ENCODE peak calls at places on chromosomes 2 and 18, in six cellular contexts. P is stimulated activated CD4-positive, alpha-beta T cell treated with anti-CD3 and anti-CD28 coated beads, Interleukin-1b, Interleukin-23, amount 100 ng/mL, for 24 hours; Y is NCI-H2081; A is AG10803; T is activated CD8-positive, alpha-beta memory T cell treated with anti-CD3 and anti-CD28 coated beads for 48 hours; L is A549. R is an unnamed sample.

GRCh38 chr2:187774551-187775071 is 220.4 kb upstream of the TFPI start:
- DNase-seq in P (no peak), Y (no peak), A (peak), T (no peak), L (no peak), R (no peak)

GRCh38 chr2:73050011-73050617 is 21.4 kb downstream of the SFXN5 start:
- DNase-seq in P (no peak), Y (no peak), A (no peak), T (no peak), L (no peak), R (no peak)

GRCh38 chr18:79917351-79918088 is 33.9 kb downstream of the SLC66A2 start:
- DNase-seq in P (no peak), Y (no peak), A (no peak), T (no peak), L (no peak), R (no peak)

GRCh38 chr2:113178891-113179290 is 5.1 kb downstream of the PSD4 start:
- DNase-seq in P (peak), Y (no peak), A (no peak), T (no peak), L (no peak), R (no peak)

GRCh38 chr2:99066602-99067001 is 74.9 kb upstream of the C2orf15 start:
- DNase-seq in P (no peak), Y (peak), A (peak), T (no peak), L (peak), R (no peak)

GRCh38 chr2:26018184-26018716 is 15.6 kb upstream of the RAB10 start:
- DNase-seq in P (peak), Y (no peak), A (peak), T (peak), L (peak), R (no peak)

GRCh38 chr2:166344286-166345113 is 31.2 kb downstream of the SCN9A start:
- DNase-seq in P (no peak), Y (no peak), A (peak), T (no peak), L (no peak), R (no peak)

GRCh38 chr2:61451178-61451577 is 19.7 kb downstream of the USP34 start:
- DNase-seq in P (no peak), Y (no peak), A (no peak), T (no peak), L (no peak), R (no peak)

GRCh38 chr2:169091761-169092523 is 22.6 kb downstream of the DHRS9 start:
- DNase-seq in P (no peak), Y (no peak), A (peak), T (no peak), L (no peak), R (no peak)

GRCh38 chr2:106126705-106127281 is 67.3 kb downstream of the UXS1 start:
- DNase-seq in P (no peak), Y (no peak), A (no peak), T (no peak), L (no peak), R (no peak)

GRCh38 chr18:55018602-55019001 is 59.3 kb upstream of the CCDC68 start:
- DNase-seq in P (no peak), Y (no peak), A (peak), T (no peak), L (no peak), R (no peak)

GRCh38 chr18:9067823-9068222 is 34.7 kb upstream of the NDUFV2 start:
- DNase-seq in P (no peak), Y (no peak), A (no peak), T (no peak), L (no peak), R (no peak)

GRCh38 chr2:234823877-234824376 is 127.9 kb upstream of the SH3BP4 start:
- DNase-seq in P (no peak), Y (no peak), A (peak), T (no peak), L (peak), R (no peak)

GRCh38 chr2:237092920-237093781 is 7.5 kb downstream of the COPS8 start:
- DNase-seq in P (no peak), Y (no peak), A (peak), T (no peak), L (peak), R (no peak)

GRCh38 chr2:165176780-165177179 is 27.1 kb downstream of the SCN3A start:
- DNase-seq in P (no peak), Y (no peak), A (no peak), T (no peak), L (no peak), R (no peak)

GRCh38 chr18:39485696-39486095 is 1920.1 kb upstream of the CELF4 start:
- DNase-seq in P (no peak), Y (no peak), A (no peak), T (no peak), L (no peak), R (no peak)

GRCh38 chr2:71001592-71002570 is 7.2 kb upstream of the TEX261 start:
- DNase-seq in P (no peak), Y (no peak), A (no peak), T (no peak), L (no peak), R (no peak)

GRCh38 chr2:119377266-119377972 is 10.6 kb downstream of the DBI start:
- DNase-seq in P (no peak), Y (no peak), A (no peak), T (no peak), L (no peak), R (no peak)

R was measured in esophagus squamous epithelium.